ENCODE peak calls at places on chromosomes 1 and 21, in six cellular contexts. L is trophoblast cell; M is body of pancreas; K is ovary; W is OCI-LY7; I is CD8-positive, alpha-beta T cell. J is an unnamed sample. For H3K36me3, the result is how much of the 10 kb centered on the place peaks cover.

GRCh38 chr1:73194965-73195364 is 912.6 kb upstream of the NEGR1 start:
- DNase-seq in L (no peak), M (no peak), K (no peak), W (no peak), I (no peak), J (no peak)

GRCh38 chr1:174224641-174225040 is 65.3 kb downstream of the RABGAP1L start:
- DNase-seq in L (no peak), M (no peak), K (no peak), W (no peak), I (no peak), J (no peak)

GRCh38 chr1:61644303-61644702 is 80.6 kb downstream of the TM2D1 start:
- DNase-seq in L (no peak), M (no peak), K (no peak), W (no peak), I (no peak), J (no peak)

GRCh38 chr1:9331016-9331415 is 38.3 kb downstream of the SPSB1 start:
- DNase-seq in L (no peak), M (no peak), K (no peak), W (no peak), I (no peak), J (no peak)

GRCh38 chr1:178055779-178056471 is 38.0 kb upstream of the RASAL2 start:
- DNase-seq in L (no peak), M (no peak), K (no peak), W (peak), I (no peak), J (no peak)

GRCh38 chr1:155321577-155322497 is 1.1 kb downstream of the RUSC1 start:
- DNase-seq in L (no peak), M (no peak), K (peak), W (no peak), I (no peak), J (peak)

GRCh38 chr1:15758537-15758936 is at the start of gene FBLIM1:
- DNase-seq in L (no peak), M (peak), K (peak), W (no peak), I (no peak), J (no peak)

GRCh38 chr1:230970432-230970831 is 8.2 kb downstream of the TTC13 start:
- DNase-seq in L (no peak), M (no peak), K (no peak), W (no peak), I (no peak), J (no peak)

GRCh38 chr1:225890346-225891228 is 1.6 kb upstream of the LEFTY1 start:
- DNase-seq in L (no peak), M (peak), K (no peak), W (no peak), I (no peak), J (no peak)

GRCh38 chr1:117106478-117106877 is 15.1 kb downstream of the TRIM45 start:
- DNase-seq in L (no peak), M (no peak), K (no peak), W (no peak), I (no peak), J (no peak)

GRCh38 chr1:220170836-220171526 is 77.0 kb downstream of the IARS2 start:
- DNase-seq in L (no peak), M (no peak), K (no peak), W (no peak), I (no peak), J (no peak)

GRCh38 chr1:25447547-25447946 is 16.9 kb downstream of the MACO1 start:
- DNase-seq in L (no peak), M (no peak), K (no peak), W (no peak), I (no peak), J (no peak)

GRCh38 chr1:98706173-98706848 is 44.8 kb downstream of the SNX7 start:
- DNase-seq in L (no peak), M (no peak), K (no peak), W (no peak), I (no peak), J (no peak)

GRCh38 chr1:11150326-11150725 is 38.8 kb upstream of the ANGPTL7 start:
- DNase-seq in L (no peak), M (no peak), K (no peak), W (no peak), I (no peak), J (no peak)

GRCh38 chr1:156796340-156797097 is 20.1 kb downstream of the SH2D2A start:
- DNase-seq in L (peak), M (no peak), K (no peak), W (no peak), I (no peak), J (no peak)

GRCh38 chr1:213676741-213677140 is 311.0 kb upstream of the PROX1 start:
- DNase-seq in L (no peak), M (no peak), K (no peak), W (no peak), I (no peak), J (no peak)

GRCh38 chr1:145871994-145872411 is 13.1 kb upstream of the PIAS3 start:
- DNase-seq in L (no peak), M (no peak), K (no peak), W (no peak), I (peak), J (no peak)

GRCh38 chr1:185974367-185974766 is 240.2 kb downstream of the HMCN1 start:
- DNase-seq in L (no peak), M (no peak), K (no peak), W (no peak), I (no peak), J (no peak)

GRCh38 chr1:87898401-87898800 is 569.7 kb downstream of the LMO4 start:
- DNase-seq in L (no peak), M (no peak), K (no peak), W (no peak), I (no peak), J (no peak)

GRCh38 chr1:11934295-11935039 is at the start of gene PLOD1:
- DNase-seq in L (peak), M (peak), K (peak), W (peak), I (peak), J (peak)

GRCh38 chr1:48036693-48037386 is 39.7 kb upstream of the TRABD2B start:
- DNase-seq in L (no peak), M (no peak), K (no peak), W (no peak), I (no peak), J (no peak)

GRCh38 chr1:44485229-44485932 is 80.3 kb downstream of the RNF220 start:
- DNase-seq in L (no peak), M (no peak), K (no peak), W (no peak), I (no peak), J (peak)

GRCh38 chr21:36852293-36852692 is 114.2 kb downstream of the HLCS start:
- DNase-seq in L (no peak), M (no peak), K (no peak), W (no peak), I (no peak), J (no peak)

GRCh38 chr1:94924967-94925366 is 1.9 kb downstream of the CNN3 start:
- DNase-seq in L (no peak), M (peak), K (no peak), W (no peak), I (no peak), J (no peak)

GRCh38 chr1:167880570-167880969 is 33.4 kb downstream of the ADCY10 start:
- DNase-seq in L (no peak), M (no peak), K (no peak), W (no peak), I (no peak), J (no peak)

GRCh38 chr1:8238141-8239038 is 79.5 kb upstream of the SLC45A1 start:
- DNase-seq in L (peak), M (no peak), K (no peak), W (no peak), I (no peak), J (no peak)

GRCh38 chr1:184610872-184611614 is 143.6 kb downstream of the EDEM3 start:
- DNase-seq in L (no peak), M (no peak), K (peak), W (no peak), I (no peak), J (no peak)

GRCh38 chr1:21289700-21290545 is at the start of gene ECE1:
- DNase-seq in L (peak), M (no peak), K (no peak), W (peak), I (no peak), J (peak)

GRCh38 chr1:248858096-248858890 is 592 bp downstream of the ZNF692 start:
- DNase-seq in L (peak), M (peak), K (peak), W (peak), I (no peak), J (peak)

GRCh38 chr1:167766538-167766937 is 44.8 kb downstream of the MPZL1 start:
- DNase-seq in L (no peak), M (no peak), K (no peak), W (no peak), I (no peak), J (no peak)

DNA sequence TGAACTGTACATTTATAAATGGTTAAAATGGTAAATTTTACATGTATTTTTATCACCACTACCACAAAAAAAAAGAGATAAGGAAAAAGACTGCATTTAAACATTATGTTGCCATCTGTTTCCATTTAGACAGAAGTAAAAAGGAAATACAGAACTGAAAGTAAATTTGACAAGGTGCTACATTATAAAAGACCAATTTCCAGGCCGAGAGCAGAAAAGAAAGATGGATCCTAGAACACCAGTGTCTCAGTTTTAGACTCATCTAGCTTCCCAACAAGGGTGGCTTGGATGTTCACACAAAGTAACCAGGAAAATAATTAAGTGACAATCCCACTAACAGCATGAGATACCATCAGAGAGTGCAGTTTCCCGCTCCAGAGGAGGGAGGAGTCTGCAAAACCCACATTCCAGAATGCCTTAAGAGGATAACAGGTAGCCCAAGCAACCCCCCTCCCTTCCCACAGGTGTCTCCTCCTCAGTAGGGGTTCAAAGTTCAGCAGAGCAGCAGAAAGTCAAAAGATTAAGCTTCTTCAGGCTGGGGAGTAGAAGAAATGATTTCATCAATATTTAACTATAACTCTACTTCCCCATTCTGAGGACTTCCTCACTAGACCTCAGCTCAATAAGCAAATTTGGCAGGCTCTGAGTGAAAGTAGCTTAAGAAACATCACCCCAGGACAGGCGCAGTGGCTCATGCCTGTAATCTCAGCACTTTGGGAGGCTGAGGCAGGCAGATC is 11.8 kb downstream of the TPM3 start:
- DNase-seq in L (no peak), M (no peak), K (no peak), W (peak), I (no peak), J (peak)
- H3K27ac ChIP-seq in L (no peak), M (no peak), K (no peak), W (peak), I (peak), J (no peak)

DNA sequence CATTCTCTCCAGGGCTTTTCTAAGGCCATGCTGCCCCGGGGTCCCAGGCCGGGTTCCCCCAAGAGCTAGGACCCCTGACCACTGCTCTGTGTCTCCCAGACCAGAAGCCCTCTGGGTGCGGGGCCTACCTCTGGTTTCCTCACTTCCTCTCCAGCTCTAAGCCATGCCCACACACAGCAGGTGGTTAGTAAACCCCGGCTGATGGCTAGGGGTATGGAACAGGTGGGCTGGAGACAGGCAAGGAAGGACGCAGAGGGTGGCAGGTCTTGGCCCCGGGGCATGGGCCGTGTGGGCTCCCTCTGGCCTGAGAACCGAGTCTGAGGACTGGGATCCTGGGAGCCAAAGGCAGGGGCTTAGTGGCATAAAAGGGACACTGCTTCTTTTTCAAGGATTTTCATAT is 15.9 kb upstream of the PLCH2 start:
- DNase-seq in L (no peak), M (no peak), K (no peak), W (no peak), I (no peak), J (no peak)
- H3K4me3 ChIP-seq in L (no peak), M (no peak), K (no peak), W (no peak), I (no peak), J (no peak)

DNA sequence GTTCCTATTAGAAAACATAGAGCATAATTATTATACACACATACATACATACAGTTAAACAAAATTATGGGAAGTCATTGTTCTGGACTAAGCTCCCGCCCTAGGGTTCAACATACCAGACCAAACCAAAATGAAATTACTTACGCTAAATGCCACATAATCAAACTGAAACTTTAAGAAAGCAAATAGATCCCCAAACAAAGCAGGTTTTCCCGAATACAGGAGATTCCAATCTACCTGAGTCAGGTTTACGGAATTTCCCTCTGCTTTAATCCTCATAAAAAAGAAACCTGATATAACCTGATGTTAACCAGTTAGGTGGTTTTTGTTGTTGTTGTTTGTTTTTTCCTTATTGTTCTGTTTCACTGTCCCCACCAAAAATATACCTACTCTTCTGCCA is 1886.9 kb downstream of the NCAM2 start:
- DNase-seq in L (no peak), M (no peak), K (no peak), W (no peak), I (no peak), J (no peak)
- H3K36me3 ChIP-seq in L (under half), M (under half), K (under half), W (under half), I (under half), J (under half)

DNA sequence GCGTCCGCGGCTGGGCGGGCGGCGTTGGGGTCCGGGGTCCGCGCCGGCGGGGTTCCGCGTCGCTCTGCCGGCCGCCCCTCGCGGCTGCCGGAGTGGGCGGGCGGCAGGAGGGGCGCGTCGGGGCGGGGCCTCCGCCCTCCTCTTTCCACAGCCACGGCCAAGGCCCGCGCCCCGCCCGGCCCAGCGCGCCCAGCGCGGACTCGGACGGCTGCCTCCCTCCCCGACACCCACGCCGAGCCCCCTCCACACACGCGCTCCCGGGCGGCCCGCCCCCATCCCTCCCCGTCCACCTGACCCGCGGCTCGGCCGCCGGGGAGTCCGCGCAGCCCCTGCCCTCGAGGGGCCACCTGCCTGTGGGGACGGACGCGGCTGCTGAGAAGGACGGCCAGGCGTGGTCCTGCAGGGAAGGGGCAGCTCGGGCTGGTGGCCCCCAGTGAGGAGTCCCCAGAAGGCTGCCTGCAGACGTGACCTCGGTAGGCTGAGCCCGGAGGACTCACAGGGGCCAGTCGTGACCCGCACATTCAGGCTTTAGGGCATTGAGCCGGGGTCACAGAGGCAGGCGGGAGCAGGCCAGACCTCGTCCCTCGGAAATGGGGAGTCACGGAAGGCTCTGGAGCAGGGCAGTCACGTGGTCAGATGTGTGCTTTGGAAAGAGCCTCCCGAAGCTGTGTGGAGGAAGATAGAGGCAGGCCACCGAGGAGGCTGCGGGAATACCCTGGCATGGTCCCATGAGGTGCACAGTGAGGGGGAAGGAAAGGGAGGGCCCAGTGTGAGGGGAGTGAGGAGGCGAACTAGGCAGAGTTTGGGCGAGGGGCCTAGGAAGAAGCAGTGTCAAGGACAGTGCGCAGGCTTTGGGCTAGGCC is at the start of gene COL8A2:
- DNase-seq in L (no peak), M (no peak), K (peak), W (no peak), I (no peak), J (peak)
- H3K27ac ChIP-seq in L (no peak), M (no peak), K (no peak), W (no peak), I (no peak), J (peak)

GRCh38 chr1:119163396-119163795 is 22.9 kb upstream of the WARS2 start:
- DNase-seq in L (no peak), M (no peak), K (no peak), W (no peak), I (no peak), J (no peak)
- H3K4me3 ChIP-seq in L (no peak), M (no peak), K (no peak), W (no peak), I (no peak), J (no peak)

DNA sequence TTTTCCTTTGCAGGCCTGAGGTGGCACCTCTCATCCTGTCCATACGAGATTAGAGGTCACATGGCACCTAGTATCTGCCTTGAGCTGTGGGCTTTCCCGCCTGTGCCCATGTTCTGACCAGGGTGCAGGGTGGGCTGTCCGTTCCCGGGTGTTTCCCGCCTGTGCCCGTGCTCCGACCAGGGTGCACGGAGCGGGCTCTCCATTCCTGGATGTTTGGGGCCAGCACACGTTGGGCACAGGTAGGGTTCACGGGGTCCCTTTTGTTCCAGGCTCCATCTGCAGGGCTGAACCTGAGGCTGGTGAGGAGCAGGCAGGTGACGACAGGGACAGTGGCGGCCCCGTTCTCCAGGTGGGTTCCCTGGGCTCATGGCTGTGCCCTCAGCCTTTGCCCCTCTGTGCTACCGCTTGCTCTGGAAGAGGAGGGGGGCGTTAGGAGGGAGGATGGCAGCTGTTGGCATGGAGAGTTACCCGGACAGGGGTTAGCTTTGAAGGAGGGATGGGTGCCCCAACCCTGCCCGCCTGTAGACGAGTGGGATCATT is 10.0 kb downstream of the RRP1 start:
- DNase-seq in L (no peak), M (no peak), K (peak), W (no peak), I (no peak), J (no peak)
- H3K36me3 ChIP-seq in L (half or more), M (under half), K (under half), W (half or more), I (half or more), J (half or more)

GRCh38 chr21:25936776-25937175 is 202.0 kb downstream of the GABPA start:
- DNase-seq in L (no peak), M (no peak), K (no peak), W (no peak), I (no peak), J (no peak)
- H3K27ac ChIP-seq in L (no peak), M (no peak), K (no peak), W (no peak), I (no peak), J (no peak)

GRCh38 chr1:238029126-238029525 is 138.4 kb upstream of the ZP4 start:
- DNase-seq in L (no peak), M (no peak), K (no peak), W (no peak), I (no peak), J (no peak)
- H3K4me3 ChIP-seq in L (no peak), M (no peak), K (no peak), W (no peak), I (no peak), J (no peak)